ENCODE peak calls at places on chromosomes 6 and 20, in seven cellular contexts. F is AG20443; D is activated T-cell treated with anti-CD3 and anti-CD28 coated beads, Interleukin-2, amount 50 U/mL, for 24 hours; V is EL; T is cardiac muscle cell; J is cardiac septum; O is H9. B is an unnamed sample.

GRCh38 chr6:2020909-2021308 is 224.5 kb downstream of the GMDS start:
- DNase-seq in D (no peak), T (no peak), O (no peak), F (peak; percentile 29), V (peak; percentile 30), J (no peak), B (no peak)

GRCh38 chr6:147881432-147881831 is 372.9 kb downstream of the SAMD5 start:
- DNase-seq in O (no peak), T (no peak), V (no peak), F (no peak), D (no peak), J (no peak), B (no peak)

GRCh38 chr6:126143650-126144260 is 157.4 kb downstream of the TRMT11 start:
- DNase-seq in O (no peak), F (no peak), V (no peak), T (no peak), J (no peak), D (no peak), B (no peak)

GRCh38 chr20:37479925-37480691 is 40.9 kb upstream of the NNAT start:
- DNase-seq in J (no peak), O (no peak), D (no peak), T (no peak), F (no peak), V (no peak), B (no peak)

GRCh38 chr6:105321207-105321606 is 81.7 kb downstream of the PREP start:
- DNase-seq in T (no peak), D (no peak), O (no peak), F (no peak), V (no peak), J (no peak), B (no peak)

GRCh38 chr20:63118303-63118670 is 97.6 kb downstream of the YTHDF1 start:
- DNase-seq in O (no peak), T (no peak), D (no peak), F (no peak), J (no peak), V (no peak), B (peak; percentile 32)

GRCh38 chr20:3927486-3928291 is 38.5 kb downstream of the PANK2 start:
- DNase-seq in O (peak; percentile 55), T (no peak), F (peak; percentile 35), D (no peak), V (no peak), J (no peak), B (peak; percentile 60)

GRCh38 chr20:63898882-63899558 is 4.1 kb downstream of the DNAJC5 start:
- DNase-seq in J (no peak), V (no peak), O (no peak), T (no peak), D (no peak), F (no peak), B (no peak)

GRCh38 chr6:148313483-148313882 is 29.2 kb upstream of the SASH1 start:
- DNase-seq in V (no peak), O (no peak), D (no peak), F (no peak), J (no peak), T (no peak), B (no peak)

GRCh38 chr20:19940945-19941590 is 76.1 kb upstream of the NAA20 start:
- DNase-seq in D (no peak), T (no peak), J (no peak), V (peak; percentile 6), O (no peak), F (peak; percentile 17), B (no peak)

GRCh38 chr6:7727951-7728854 is 2.3 kb downstream of the BMP6 start:
- DNase-seq in O (peak; percentile 57), V (peak; percentile 26), D (peak; percentile 46), F (peak; percentile 39), J (peak; percentile 82), T (peak; percentile 30), B (peak; percentile 54)

GRCh38 chr6:151417477-151417876 is 26.1 kb upstream of the ZBTB2 start:
- DNase-seq in V (no peak), T (no peak), F (no peak), J (no peak), D (no peak), O (no peak), B (no peak)

GRCh38 chr20:19952392-19952791 is 64.8 kb upstream of the NAA20 start:
- DNase-seq in D (no peak), O (no peak), F (no peak), V (no peak), T (no peak), J (no peak), B (no peak)

GRCh38 chr20:5845686-5846651 is 95.8 kb downstream of the SHLD1 start:
- DNase-seq in V (no peak), O (no peak), T (no peak), D (no peak), J (no peak), F (no peak), B (no peak)

B was measured in lower lobe of right lung.